ENCODE peak calls at places on chromosomes 7 and 10, in ten cellular contexts. One of them, this sample, is unnamed.

GRCh38 chr10:82150123-82150900 is 275.3 kb downstream of the NRG3 start:
- DNase-seq in activated CD4-positive, CD25-positive, alpha-beta regulatory T cell: no peak
- DNase-seq in non-pigmented ciliary epithelial cell: no peak
- DNase-seq in fibroblast of mammary gland: peak
- DNase-seq in H7: peak
- DNase-seq in activated CD4-positive, alpha-beta T cell treated with anti-CD3 and anti-CD28 coated beads for 1 hour: no peak
- DNase-seq in mucosa of descending colon: no peak
- DNase-seq in fibroblast of pulmonary artery: peak
- DNase-seq in activated T-cell treated with anti-CD3 and anti-CD28 coated beads for 1 hour: no peak
- DNase-seq in heart right ventricle: peak
- DNase-seq in this sample: no peak

GRCh38 chr7:112580717-112581435 is 100.1 kb downstream of the LSMEM1 start:
- DNase-seq in activated CD4-positive, CD25-positive, alpha-beta regulatory T cell: no peak
- DNase-seq in non-pigmented ciliary epithelial cell: no peak
- DNase-seq in fibroblast of mammary gland: no peak
- DNase-seq in H7: no peak
- DNase-seq in activated CD4-positive, alpha-beta T cell treated with anti-CD3 and anti-CD28 coated beads for 1 hour: no peak
- DNase-seq in mucosa of descending colon: no peak
- DNase-seq in fibroblast of pulmonary artery: no peak
- DNase-seq in activated T-cell treated with anti-CD3 and anti-CD28 coated beads for 1 hour: no peak
- DNase-seq in heart right ventricle: no peak
- DNase-seq in this sample: no peak

GRCh38 chr10:91975438-91975837 is 51.9 kb downstream of the BTAF1 start:
- DNase-seq in activated CD4-positive, CD25-positive, alpha-beta regulatory T cell: no peak
- DNase-seq in non-pigmented ciliary epithelial cell: no peak
- DNase-seq in fibroblast of mammary gland: no peak
- DNase-seq in H7: no peak
- DNase-seq in activated CD4-positive, alpha-beta T cell treated with anti-CD3 and anti-CD28 coated beads for 1 hour: no peak
- DNase-seq in mucosa of descending colon: no peak
- DNase-seq in fibroblast of pulmonary artery: no peak
- DNase-seq in activated T-cell treated with anti-CD3 and anti-CD28 coated beads for 1 hour: no peak
- DNase-seq in heart right ventricle: no peak
- DNase-seq in this sample: no peak

GRCh38 chr7:129914536-129915272 is 38.1 kb downstream of the UBE2H start:
- DNase-seq in activated CD4-positive, CD25-positive, alpha-beta regulatory T cell: no peak
- DNase-seq in non-pigmented ciliary epithelial cell: no peak
- DNase-seq in fibroblast of mammary gland: peak
- DNase-seq in H7: no peak
- DNase-seq in activated CD4-positive, alpha-beta T cell treated with anti-CD3 and anti-CD28 coated beads for 1 hour: no peak
- DNase-seq in mucosa of descending colon: no peak
- DNase-seq in fibroblast of pulmonary artery: peak
- DNase-seq in activated T-cell treated with anti-CD3 and anti-CD28 coated beads for 1 hour: no peak
- DNase-seq in heart right ventricle: no peak
- DNase-seq in this sample: peak

GRCh38 chr10:55786461-55786860 is 574.6 kb downstream of the ZWINT start:
- DNase-seq in activated CD4-positive, CD25-positive, alpha-beta regulatory T cell: no peak
- DNase-seq in non-pigmented ciliary epithelial cell: no peak
- DNase-seq in fibroblast of mammary gland: no peak
- DNase-seq in H7: no peak
- DNase-seq in activated CD4-positive, alpha-beta T cell treated with anti-CD3 and anti-CD28 coated beads for 1 hour: no peak
- DNase-seq in mucosa of descending colon: no peak
- DNase-seq in fibroblast of pulmonary artery: no peak
- DNase-seq in activated T-cell treated with anti-CD3 and anti-CD28 coated beads for 1 hour: no peak
- DNase-seq in heart right ventricle: no peak
- DNase-seq in this sample: no peak

GRCh38 chr10:97128851-97129186 is 56.9 kb downstream of the SLIT1 start:
- DNase-seq in activated CD4-positive, CD25-positive, alpha-beta regulatory T cell: no peak
- DNase-seq in non-pigmented ciliary epithelial cell: no peak
- DNase-seq in fibroblast of mammary gland: no peak
- DNase-seq in H7: no peak
- DNase-seq in activated CD4-positive, alpha-beta T cell treated with anti-CD3 and anti-CD28 coated beads for 1 hour: no peak
- DNase-seq in mucosa of descending colon: no peak
- DNase-seq in fibroblast of pulmonary artery: no peak
- DNase-seq in activated T-cell treated with anti-CD3 and anti-CD28 coated beads for 1 hour: no peak
- DNase-seq in heart right ventricle: no peak
- DNase-seq in this sample: no peak

GRCh38 chr7:49783446-49783845 is 10.0 kb downstream of the VWC2 start:
- DNase-seq in activated CD4-positive, CD25-positive, alpha-beta regulatory T cell: no peak
- DNase-seq in non-pigmented ciliary epithelial cell: no peak
- DNase-seq in fibroblast of mammary gland: no peak
- DNase-seq in H7: no peak
- DNase-seq in activated CD4-positive, alpha-beta T cell treated with anti-CD3 and anti-CD28 coated beads for 1 hour: no peak
- DNase-seq in mucosa of descending colon: no peak
- DNase-seq in fibroblast of pulmonary artery: no peak
- DNase-seq in activated T-cell treated with anti-CD3 and anti-CD28 coated beads for 1 hour: no peak
- DNase-seq in heart right ventricle: peak
- DNase-seq in this sample: no peak

GRCh38 chr10:103590744-103591291 is 97.3 kb downstream of the NEURL1 start:
- DNase-seq in activated CD4-positive, CD25-positive, alpha-beta regulatory T cell: no peak
- DNase-seq in non-pigmented ciliary epithelial cell: no peak
- DNase-seq in fibroblast of mammary gland: no peak
- DNase-seq in H7: peak
- DNase-seq in activated CD4-positive, alpha-beta T cell treated with anti-CD3 and anti-CD28 coated beads for 1 hour: no peak
- DNase-seq in mucosa of descending colon: no peak
- DNase-seq in fibroblast of pulmonary artery: no peak
- DNase-seq in activated T-cell treated with anti-CD3 and anti-CD28 coated beads for 1 hour: no peak
- DNase-seq in heart right ventricle: no peak
- DNase-seq in this sample: no peak

GRCh38 chr10:49408437-49409306 is 12.8 kb upstream of the DRGX start:
- DNase-seq in activated CD4-positive, CD25-positive, alpha-beta regulatory T cell: no peak
- DNase-seq in non-pigmented ciliary epithelial cell: no peak
- DNase-seq in fibroblast of mammary gland: no peak
- DNase-seq in H7: peak
- DNase-seq in activated CD4-positive, alpha-beta T cell treated with anti-CD3 and anti-CD28 coated beads for 1 hour: no peak
- DNase-seq in mucosa of descending colon: no peak
- DNase-seq in fibroblast of pulmonary artery: peak
- DNase-seq in activated T-cell treated with anti-CD3 and anti-CD28 coated beads for 1 hour: no peak
- DNase-seq in heart right ventricle: no peak
- DNase-seq in this sample: no peak

GRCh38 chr10:6228010-6228511 is 25.3 kb downstream of the PFKFB3 start:
- DNase-seq in activated CD4-positive, CD25-positive, alpha-beta regulatory T cell: no peak
- DNase-seq in non-pigmented ciliary epithelial cell: no peak
- DNase-seq in fibroblast of mammary gland: peak
- DNase-seq in H7: peak
- DNase-seq in activated CD4-positive, alpha-beta T cell treated with anti-CD3 and anti-CD28 coated beads for 1 hour: no peak
- DNase-seq in mucosa of descending colon: no peak
- DNase-seq in fibroblast of pulmonary artery: peak
- DNase-seq in activated T-cell treated with anti-CD3 and anti-CD28 coated beads for 1 hour: no peak
- DNase-seq in heart right ventricle: no peak
- DNase-seq in this sample: no peak

GRCh38 chr10:116014859-116015258 is 258.1 kb downstream of the GFRA1 start:
- DNase-seq in activated CD4-positive, CD25-positive, alpha-beta regulatory T cell: no peak
- DNase-seq in non-pigmented ciliary epithelial cell: peak
- DNase-seq in fibroblast of mammary gland: no peak
- DNase-seq in H7: no peak
- DNase-seq in activated CD4-positive, alpha-beta T cell treated with anti-CD3 and anti-CD28 coated beads for 1 hour: no peak
- DNase-seq in mucosa of descending colon: no peak
- DNase-seq in fibroblast of pulmonary artery: no peak
- DNase-seq in activated T-cell treated with anti-CD3 and anti-CD28 coated beads for 1 hour: no peak
- DNase-seq in heart right ventricle: no peak
- DNase-seq in this sample: no peak

GRCh38 chr7:132121987-132122386 is 454.3 kb downstream of the PLXNA4 start:
- DNase-seq in activated CD4-positive, CD25-positive, alpha-beta regulatory T cell: no peak
- DNase-seq in non-pigmented ciliary epithelial cell: no peak
- DNase-seq in fibroblast of mammary gland: no peak
- DNase-seq in H7: no peak
- DNase-seq in activated CD4-positive, alpha-beta T cell treated with anti-CD3 and anti-CD28 coated beads for 1 hour: no peak
- DNase-seq in mucosa of descending colon: no peak
- DNase-seq in fibroblast of pulmonary artery: no peak
- DNase-seq in activated T-cell treated with anti-CD3 and anti-CD28 coated beads for 1 hour: no peak
- DNase-seq in heart right ventricle: no peak
- DNase-seq in this sample: no peak

GRCh38 chr7:109751241-109751640 is 1181.6 kb downstream of the DNAJB9 start:
- DNase-seq in activated CD4-positive, CD25-positive, alpha-beta regulatory T cell: no peak
- DNase-seq in non-pigmented ciliary epithelial cell: no peak
- DNase-seq in fibroblast of mammary gland: no peak
- DNase-seq in H7: no peak
- DNase-seq in activated CD4-positive, alpha-beta T cell treated with anti-CD3 and anti-CD28 coated beads for 1 hour: no peak
- DNase-seq in mucosa of descending colon: no peak
- DNase-seq in fibroblast of pulmonary artery: no peak
- DNase-seq in activated T-cell treated with anti-CD3 and anti-CD28 coated beads for 1 hour: no peak
- DNase-seq in heart right ventricle: no peak
- DNase-seq in this sample: no peak

GRCh38 chr7:29980151-29980550 is 9.4 kb downstream of the SCRN1 start:
- DNase-seq in activated CD4-positive, CD25-positive, alpha-beta regulatory T cell: no peak
- DNase-seq in non-pigmented ciliary epithelial cell: no peak
- DNase-seq in fibroblast of mammary gland: no peak
- DNase-seq in H7: no peak
- DNase-seq in activated CD4-positive, alpha-beta T cell treated with anti-CD3 and anti-CD28 coated beads for 1 hour: no peak
- DNase-seq in mucosa of descending colon: no peak
- DNase-seq in fibroblast of pulmonary artery: no peak
- DNase-seq in activated T-cell treated with anti-CD3 and anti-CD28 coated beads for 1 hour: no peak
- DNase-seq in heart right ventricle: no peak
- DNase-seq in this sample: no peak

GRCh38 chr7:79531905-79532304 is 78.4 kb upstream of the MAGI2 start:
- DNase-seq in activated CD4-positive, CD25-positive, alpha-beta regulatory T cell: no peak
- DNase-seq in non-pigmented ciliary epithelial cell: no peak
- DNase-seq in fibroblast of mammary gland: peak
- DNase-seq in H7: no peak
- DNase-seq in activated CD4-positive, alpha-beta T cell treated with anti-CD3 and anti-CD28 coated beads for 1 hour: no peak
- DNase-seq in mucosa of descending colon: no peak
- DNase-seq in fibroblast of pulmonary artery: no peak
- DNase-seq in activated T-cell treated with anti-CD3 and anti-CD28 coated beads for 1 hour: no peak
- DNase-seq in heart right ventricle: no peak
- DNase-seq in this sample: no peak

GRCh38 chr10:16984242-16984641 is 145.4 kb downstream of the CUBN start:
- DNase-seq in activated CD4-positive, CD25-positive, alpha-beta regulatory T cell: no peak
- DNase-seq in non-pigmented ciliary epithelial cell: no peak
- DNase-seq in fibroblast of mammary gland: no peak
- DNase-seq in H7: no peak
- DNase-seq in activated CD4-positive, alpha-beta T cell treated with anti-CD3 and anti-CD28 coated beads for 1 hour: no peak
- DNase-seq in mucosa of descending colon: no peak
- DNase-seq in fibroblast of pulmonary artery: no peak
- DNase-seq in activated T-cell treated with anti-CD3 and anti-CD28 coated beads for 1 hour: no peak
- DNase-seq in heart right ventricle: no peak
- DNase-seq in this sample: no peak

GRCh38 chr7:20299647-20300312 is 30.9 kb upstream of the ITGB8 start:
- DNase-seq in activated CD4-positive, CD25-positive, alpha-beta regulatory T cell: no peak
- DNase-seq in non-pigmented ciliary epithelial cell: no peak
- DNase-seq in fibroblast of mammary gland: peak
- DNase-seq in H7: no peak
- DNase-seq in activated CD4-positive, alpha-beta T cell treated with anti-CD3 and anti-CD28 coated beads for 1 hour: no peak
- DNase-seq in mucosa of descending colon: no peak
- DNase-seq in fibroblast of pulmonary artery: peak
- DNase-seq in activated T-cell treated with anti-CD3 and anti-CD28 coated beads for 1 hour: no peak
- DNase-seq in heart right ventricle: no peak
- DNase-seq in this sample: no peak

This sample was measured in CD4-positive, alpha-beta memory T cell.